ENCODE peak calls at places on chromosomes 16 and 17, in six cellular contexts. S is K562, Y is sigmoid colon, G is transverse colon, H is SK-N-MC, E is HL-60. P is an unnamed sample.

GRCh38 chr16:8474576-8474975 is 115.7 kb downstream of the TMEM114 start:
- DNase-seq in S (no peak), Y (no peak), G (no peak), H (no peak), E (no peak), P (no peak)

GRCh38 chr17:50147841-50148225 is 2.6 kb downstream of the PPP1R9B start:
- DNase-seq in S (no peak), Y (no peak), G (peak), H (no peak), E (no peak), P (no peak)

GRCh38 chr16:53089434-53090270 is 34.9 kb downstream of the CHD9 start:
- DNase-seq in S (no peak), Y (peak), G (no peak), H (no peak), E (no peak), P (no peak)

GRCh38 chr16:49592507-49593422 is 219.2 kb downstream of the C16orf78 start:
- DNase-seq in S (peak), Y (no peak), G (peak), H (no peak), E (no peak), P (peak)

GRCh38 chr17:2366747-2367494 is 29.6 kb downstream of the SGSM2 start:
- DNase-seq in S (peak), Y (no peak), G (no peak), H (no peak), E (no peak), P (no peak)

GRCh38 chr17:41340934-41341861 is 9.4 kb downstream of the KRT33A start:
- DNase-seq in S (no peak), Y (no peak), G (no peak), H (no peak), E (no peak), P (no peak)

GRCh38 chr16:85712841-85713240 is 24.1 kb upstream of the GINS2 start:
- DNase-seq in S (no peak), Y (no peak), G (no peak), H (no peak), E (no peak), P (no peak)

GRCh38 chr17:44549736-44550135 is 7.5 kb upstream of the FZD2 start:
- DNase-seq in S (no peak), Y (no peak), G (no peak), H (no peak), E (no peak), P (no peak)

GRCh38 chr16:2530629-2531318 is 434 bp downstream of the CEMP1 start:
- DNase-seq in S (no peak), Y (no peak), G (no peak), H (no peak), E (no peak), P (peak)

GRCh38 chr16:85717393-85718152 is 28.8 kb upstream of the GINS2 start:
- DNase-seq in S (peak), Y (peak), G (peak), H (no peak), E (peak), P (peak)

GRCh38 chr16:11396241-11397048 is 51.2 kb downstream of the RMI2 start:
- DNase-seq in S (peak), Y (peak), G (peak), H (no peak), E (peak), P (peak)

GRCh38 chr17:49363251-49363650 is 1.2 kb upstream of the ZNF652 start:
- DNase-seq in S (no peak), Y (no peak), G (no peak), H (no peak), E (no peak), P (no peak)

GRCh38 chr17:76176701-76177574 is 35.9 kb upstream of the FOXJ1 start:
- DNase-seq in S (no peak), Y (no peak), G (no peak), H (no peak), E (no peak), P (no peak)

GRCh38 chr17:74245145-74245817 is 28.8 kb upstream of the DNAI2 start:
- DNase-seq in S (no peak), Y (no peak), G (no peak), H (no peak), E (no peak), P (no peak)

GRCh38 chr17:4815043-4815675 is 8.2 kb downstream of the PLD2 start:
- DNase-seq in S (peak), Y (no peak), G (no peak), H (no peak), E (no peak), P (no peak)

GRCh38 chr16:87076950-87077749 is 240.0 kb downstream of the C16orf95 start:
- DNase-seq in S (peak), Y (peak), G (peak), H (no peak), E (peak), P (peak)

GRCh38 chr17:13310858-13311257 is 290.9 kb downstream of the HS3ST3A1 start:
- DNase-seq in S (no peak), Y (no peak), G (no peak), H (no peak), E (no peak), P (no peak)

GRCh38 chr17:10013360-10014112 is 108.5 kb upstream of the RCVRN start:
- DNase-seq in S (no peak), Y (no peak), G (peak), H (no peak), E (peak), P (no peak)

GRCh38 chr17:49545811-49546545 is 29.7 kb upstream of the NXPH3 start:
- DNase-seq in S (no peak), Y (no peak), G (no peak), H (no peak), E (no peak), P (peak)

GRCh38 chr16:67565470-67566100 is 3.3 kb downstream of the CTCF start:
- DNase-seq in S (no peak), Y (peak), G (no peak), H (no peak), E (no peak), P (no peak)

GRCh38 chr16:72809446-72809845 is 238.5 kb downstream of the ZFHX3 start:
- DNase-seq in S (no peak), Y (no peak), G (no peak), H (no peak), E (no peak), P (no peak)

GRCh38 chr17:77515227-77515626 is 374.5 kb downstream of the SEC14L1 start:
- DNase-seq in S (no peak), Y (no peak), G (no peak), H (no peak), E (no peak), P (no peak)

GRCh38 chr17:8064590-8065019 is 22.9 kb downstream of the ALOX12B start:
- DNase-seq in S (no peak), Y (no peak), G (no peak), H (no peak), E (no peak), P (peak)

GRCh38 chr16:29862383-29862883 is 593 bp downstream of the CDIPT start:
- DNase-seq in S (peak), Y (no peak), G (peak), H (no peak), E (peak), P (no peak)

GRCh38 chr16:12557808-12558207 is 245.9 kb downstream of the CPPED1 start:
- DNase-seq in S (no peak), Y (no peak), G (no peak), H (no peak), E (no peak), P (no peak)

DNA sequence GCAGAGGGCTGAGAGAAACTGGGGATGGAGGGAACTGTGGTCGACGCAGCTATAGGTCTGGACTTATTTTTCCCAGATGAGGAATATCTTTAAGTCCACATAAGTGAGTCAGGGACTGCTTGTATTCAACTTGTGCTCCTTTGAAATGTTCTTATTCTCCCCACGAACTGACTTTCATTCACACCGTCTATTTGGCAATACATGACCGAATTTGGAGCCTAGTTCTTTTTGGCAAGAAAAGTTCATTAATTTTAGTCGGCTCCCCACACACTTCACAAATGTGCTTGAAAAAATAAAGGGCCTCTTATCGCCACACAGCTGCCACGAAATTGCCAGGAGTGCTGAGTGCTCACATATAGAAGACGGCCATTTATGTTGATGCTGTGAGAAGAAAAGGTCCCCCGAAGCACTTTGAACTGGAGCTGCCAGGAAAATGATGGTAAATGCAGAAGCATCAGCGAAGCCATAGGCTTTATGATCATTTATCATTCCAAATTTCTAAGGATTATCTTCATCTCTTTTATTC is 152.7 kb downstream of the PRKCA start:
- DNase-seq in S (no peak), Y (no peak), G (no peak), H (no peak), E (no peak), P (no peak)
- TF ChIP-seq POLR2AphosphoS5 in S (no peak), Y (no peak), G (no peak), H (no peak), E (no peak), P (no peak)

DNA sequence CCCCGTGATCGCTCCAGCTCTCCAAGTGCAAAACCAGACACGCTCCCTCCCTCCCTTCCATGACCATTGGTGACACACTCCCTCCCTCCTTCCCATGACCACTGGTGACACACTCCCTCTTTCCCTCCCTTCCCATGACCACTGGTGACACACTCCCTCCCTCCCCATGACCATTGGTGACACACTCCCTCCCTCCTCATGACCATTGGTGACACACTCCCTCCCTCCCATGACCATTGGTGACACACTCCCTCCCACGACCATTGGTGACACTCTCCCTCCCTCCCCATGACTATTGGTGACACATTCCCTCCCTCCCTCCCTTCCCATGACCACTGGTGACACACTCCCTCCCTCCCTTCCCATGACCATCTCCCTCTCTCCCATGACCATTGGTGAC is 56.3 kb downstream of the LMF1 start:
- DNase-seq in S (no peak), Y (no peak), G (no peak), H (no peak), E (no peak), P (no peak)
- H3K27ac ChIP-seq in S (no peak), Y (no peak), G (no peak), H (no peak), E (no peak), P (no peak)

DNA sequence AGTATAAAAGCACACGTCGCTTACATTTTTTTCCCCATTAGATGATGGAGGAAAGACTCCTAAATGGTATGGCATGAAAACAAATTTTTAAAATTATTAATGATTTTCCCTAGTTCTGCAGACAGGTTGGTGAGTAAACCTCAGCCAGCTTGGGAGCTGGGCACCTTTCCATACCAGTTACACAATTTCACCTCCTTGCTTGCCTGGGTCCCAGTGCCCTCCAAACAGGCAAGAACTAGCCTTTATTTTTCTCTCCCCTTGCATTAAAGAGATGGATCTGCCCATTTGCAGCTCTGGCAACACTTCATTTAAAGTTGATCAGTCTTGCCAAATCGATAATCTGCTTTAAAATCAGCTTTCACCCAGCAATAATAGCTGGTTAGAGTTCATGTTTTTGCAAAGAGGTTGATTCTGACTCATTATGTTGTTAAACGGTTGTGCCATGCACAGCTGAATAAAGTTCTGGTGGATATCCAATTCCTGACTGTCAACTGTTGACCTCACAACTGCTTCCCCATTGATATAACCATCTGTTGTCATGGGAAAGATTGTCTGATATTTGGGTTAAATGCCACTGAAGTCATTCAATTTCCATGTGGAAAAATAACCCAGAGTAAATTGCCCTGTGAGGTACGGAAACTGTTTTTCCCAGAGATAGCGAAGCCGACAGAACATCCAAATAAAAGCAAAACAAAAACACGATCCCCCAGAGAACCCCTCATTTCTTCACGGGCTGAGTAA is 1.3 kb downstream of the C17orf58 start:
- DNase-seq in S (no peak), Y (no peak), G (no peak), H (no peak), E (no peak), P (no peak)
- TF ChIP-seq POLR2AphosphoS5 in S (no peak), Y (no peak), G (peak), H (no peak), E (no peak), P (no peak)

GRCh38 chr17:36936455-36936934 is 780 bp upstream of the LHX1 start:
- DNase-seq in S (no peak), Y (no peak), G (no peak), H (no peak), E (no peak), P (no peak)
- H3K27ac ChIP-seq in S (no peak), Y (no peak), G (no peak), H (no peak), E (no peak), P (no peak)

GRCh38 chr16:27378871-27379580 is 22.9 kb upstream of the IL21R start:
- DNase-seq in S (no peak), Y (no peak), G (no peak), H (no peak), E (peak), P (peak)

GRCh38 chr16:27377666-27378485 is 24.1 kb upstream of the IL21R start:
- DNase-seq in S (no peak), Y (no peak), G (no peak), H (no peak), E (peak), P (peak)

GRCh38 chr16:27373312-27373711 is 28.7 kb upstream of the IL21R start:
- DNase-seq in S (no peak), Y (no peak), G (no peak), H (no peak), E (no peak), P (no peak)

GRCh38 chr16:27374231-27374793 is 27.7 kb upstream of the IL21R start:
- DNase-seq in S (no peak), Y (no peak), G (no peak), H (no peak), E (peak), P (peak)

GRCh38 chr16:27374794-27375499 is 27.0 kb upstream of the IL21R start:
- DNase-seq in S (peak), Y (peak), G (peak), H (no peak), E (peak), P (peak)
- TF ChIP-seq POLR2AphosphoS5 in S (no peak), Y (no peak), G (peak), H (no peak), E (peak), P (no peak)

GRCh38 chr17:17696075-17696474 is 14.8 kb downstream of the RAI1 start:
- DNase-seq in S (no peak), Y (no peak), G (no peak), H (no peak), E (no peak), P (no peak)
- H3K27ac ChIP-seq in S (no peak), Y (peak), G (peak), H (no peak), E (no peak), P (peak)

GRCh38 chr17:79776378-79777165 is 1.4 kb upstream of the CBX2 start:
- DNase-seq in S (no peak), Y (no peak), G (no peak), H (no peak), E (no peak), P (no peak)

GRCh38 chr17:79779088-79779529 is 1.2 kb downstream of the CBX2 start:
- DNase-seq in S (peak), Y (no peak), G (no peak), H (no peak), E (no peak), P (no peak)

GRCh38 chr17:79777166-79777843 is 643 bp upstream of the CBX2 start:
- DNase-seq in S (no peak), Y (peak), G (peak), H (no peak), E (peak), P (peak)

GRCh38 chr17:79778504-79779087 is 648 bp downstream of the CBX2 start:
- DNase-seq in S (peak), Y (peak), G (no peak), H (no peak), E (no peak), P (no peak)

GRCh38 chr17:79777844-79778503 is at the start of gene CBX2:
- DNase-seq in S (peak), Y (peak), G (peak), H (no peak), E (peak), P (peak)
- TF ChIP-seq POLR2AphosphoS5 in S (no peak), Y (no peak), G (no peak), H (no peak), E (no peak), P (no peak)

GRCh38 chr17:57281887-57282653 is 25.7 kb downstream of the MSI2 start:
- DNase-seq in S (no peak), Y (no peak), G (no peak), H (no peak), E (no peak), P (no peak)
- H3K27ac ChIP-seq in S (no peak), Y (no peak), G (no peak), H (no peak), E (no peak), P (no peak)

P was measured in spleen.